ENCODE peak calls at places on chromosomes 12 and 14, in four cellular contexts. K, F, T and V are unnamed samples.

GRCh38 chr12:124498178-124498869 is 69.1 kb downstream of the NCOR2 start:
- DNase-seq in K (no peak), T (no peak), F (no peak), V (no peak)

GRCh38 chr14:103527408-103528157 is 1.4 kb upstream of the TRMT61A start:
- DNase-seq in F (no peak), T (no peak), K (no peak), V (no peak)

GRCh38 chr14:93961610-93962009 is 14.8 kb downstream of the ASB2 start:
- DNase-seq in F (no peak), T (no peak), K (no peak), V (no peak)

GRCh38 chr12:120225200-120225558 is 24.3 kb upstream of the RPLP0 start:
- DNase-seq in T (peak; percentile 62), K (no peak), F (no peak), V (no peak)

GRCh38 chr12:76259660-76260389 is 88.4 kb downstream of the BBS10 start:
- DNase-seq in T (no peak), K (no peak), F (no peak), V (no peak)

GRCh38 chr12:110073049-110073831 is 24.9 kb upstream of the C12orf76 start:
- DNase-seq in F (no peak), K (peak; percentile 12), T (no peak), V (no peak)

GRCh38 chr14:49857427-49858003 is 4.9 kb upstream of the NEMF start:
- DNase-seq in T (no peak), K (no peak), F (no peak), V (no peak)

GRCh38 chr12:112170376-112170775 is 45.0 kb downstream of the TRAFD1 start:
- DNase-seq in F (no peak), K (no peak), T (peak; percentile 26), V (no peak)

GRCh38 chr12:92085040-92085439 is 60.6 kb downstream of the BTG1 start:
- DNase-seq in K (no peak), F (no peak), T (no peak), V (no peak)